ENCODE peak calls at places on chromosomes 13 and 19, in ten cellular contexts. One of them, this sample, is unnamed.

GRCh38 chr13:93776936-93777335 is 550.3 kb downstream of the GPC6 start:
- DNase-seq in stimulated activated CD4-positive, alpha-beta T cell treated with anti-CD3 and anti-CD28 coated beads, Interleukin-4, amount 100 ng/mL, for 4 hours: no peak
- DNase-seq in uterus: no peak
- DNase-seq in T-helper 1 cell: no peak
- DNase-seq in activated CD8-positive, alpha-beta memory T cell treated with anti-CD3 and anti-CD28 coated beads, Interleukin-2, amount 10 ng/mL, durations not matched to agents 7 days and 5 days: no peak
- DNase-seq in activated T-helper 9 cell treated with anti-CD3 and anti-CD28 coated beads, Interleukin-2, amount 50 U/mL, for 16 hours: no peak
- DNase-seq in COR-L47: no peak
- DNase-seq in ELF-1: no peak
- DNase-seq in NCI-H1930: no peak
- DNase-seq in left ventricle myocardium inferior: no peak
- DNase-seq in this sample: no peak

GRCh38 chr19:38264486-38265212 is at the start of gene SPINT2:
- DNase-seq in activated CD8-positive, alpha-beta memory T cell treated with anti-CD3 and anti-CD28 coated beads, Interleukin-2, amount 10 ng/mL, durations not matched to agents 7 days and 5 days: peak; percentile 43
- DNase-seq in activated T-helper 9 cell treated with anti-CD3 and anti-CD28 coated beads, Interleukin-2, amount 50 U/mL, for 16 hours: no peak
- DNase-seq in COR-L47: peak; percentile 97
- DNase-seq in left ventricle myocardium inferior: no peak
- DNase-seq in stimulated activated CD4-positive, alpha-beta T cell treated with anti-CD3 and anti-CD28 coated beads, Interleukin-4, amount 100 ng/mL, for 4 hours: peak; percentile 48
- DNase-seq in NCI-H1930: peak; percentile 96
- DNase-seq in ELF-1: peak; percentile 90
- DNase-seq in uterus: no peak
- DNase-seq in T-helper 1 cell: peak; percentile 42
- DNase-seq in this sample: no peak

GRCh38 chr19:35949131-35949530 is 13.0 kb downstream of the LRFN3 start:
- DNase-seq in left ventricle myocardium inferior: no peak
- DNase-seq in ELF-1: no peak
- DNase-seq in NCI-H1930: no peak
- DNase-seq in T-helper 1 cell: no peak
- DNase-seq in COR-L47: no peak
- DNase-seq in uterus: no peak
- DNase-seq in stimulated activated CD4-positive, alpha-beta T cell treated with anti-CD3 and anti-CD28 coated beads, Interleukin-4, amount 100 ng/mL, for 4 hours: no peak
- DNase-seq in activated T-helper 9 cell treated with anti-CD3 and anti-CD28 coated beads, Interleukin-2, amount 50 U/mL, for 16 hours: no peak
- DNase-seq in activated CD8-positive, alpha-beta memory T cell treated with anti-CD3 and anti-CD28 coated beads, Interleukin-2, amount 10 ng/mL, durations not matched to agents 7 days and 5 days: no peak
- DNase-seq in this sample: peak; percentile 16

GRCh38 chr13:29849071-29849541 is 1.3 kb downstream of the UBL3 start:
- DNase-seq in left ventricle myocardium inferior: no peak
- DNase-seq in stimulated activated CD4-positive, alpha-beta T cell treated with anti-CD3 and anti-CD28 coated beads, Interleukin-4, amount 100 ng/mL, for 4 hours: no peak
- DNase-seq in activated T-helper 9 cell treated with anti-CD3 and anti-CD28 coated beads, Interleukin-2, amount 50 U/mL, for 16 hours: no peak
- DNase-seq in COR-L47: no peak
- DNase-seq in activated CD8-positive, alpha-beta memory T cell treated with anti-CD3 and anti-CD28 coated beads, Interleukin-2, amount 10 ng/mL, durations not matched to agents 7 days and 5 days: peak; percentile 50
- DNase-seq in uterus: no peak
- DNase-seq in ELF-1: peak; percentile 30
- DNase-seq in T-helper 1 cell: no peak
- DNase-seq in NCI-H1930: no peak
- DNase-seq in this sample: no peak

GRCh38 chr13:41056996-41057711 is 4.2 kb upstream of the WBP4 start:
- DNase-seq in left ventricle myocardium inferior: no peak
- DNase-seq in T-helper 1 cell: no peak
- DNase-seq in uterus: no peak
- DNase-seq in activated CD8-positive, alpha-beta memory T cell treated with anti-CD3 and anti-CD28 coated beads, Interleukin-2, amount 10 ng/mL, durations not matched to agents 7 days and 5 days: no peak
- DNase-seq in COR-L47: no peak
- DNase-seq in stimulated activated CD4-positive, alpha-beta T cell treated with anti-CD3 and anti-CD28 coated beads, Interleukin-4, amount 100 ng/mL, for 4 hours: no peak
- DNase-seq in activated T-helper 9 cell treated with anti-CD3 and anti-CD28 coated beads, Interleukin-2, amount 50 U/mL, for 16 hours: no peak
- DNase-seq in ELF-1: no peak
- DNase-seq in NCI-H1930: no peak
- DNase-seq in this sample: no peak

GRCh38 chr19:55114566-55115145 is 2.8 kb downstream of the PPP1R12C start:
- DNase-seq in T-helper 1 cell: no peak
- DNase-seq in ELF-1: no peak
- DNase-seq in activated CD8-positive, alpha-beta memory T cell treated with anti-CD3 and anti-CD28 coated beads, Interleukin-2, amount 10 ng/mL, durations not matched to agents 7 days and 5 days: no peak
- DNase-seq in left ventricle myocardium inferior: no peak
- DNase-seq in activated T-helper 9 cell treated with anti-CD3 and anti-CD28 coated beads, Interleukin-2, amount 50 U/mL, for 16 hours: no peak
- DNase-seq in COR-L47: no peak
- DNase-seq in uterus: no peak
- DNase-seq in NCI-H1930: no peak
- DNase-seq in stimulated activated CD4-positive, alpha-beta T cell treated with anti-CD3 and anti-CD28 coated beads, Interleukin-4, amount 100 ng/mL, for 4 hours: no peak
- DNase-seq in this sample: peak; percentile 51

GRCh38 chr13:30370916-30371521 is 51.3 kb upstream of the UBE2L5 start:
- DNase-seq in uterus: no peak
- DNase-seq in NCI-H1930: no peak
- DNase-seq in T-helper 1 cell: no peak
- DNase-seq in COR-L47: no peak
- DNase-seq in activated T-helper 9 cell treated with anti-CD3 and anti-CD28 coated beads, Interleukin-2, amount 50 U/mL, for 16 hours: no peak
- DNase-seq in activated CD8-positive, alpha-beta memory T cell treated with anti-CD3 and anti-CD28 coated beads, Interleukin-2, amount 10 ng/mL, durations not matched to agents 7 days and 5 days: no peak
- DNase-seq in stimulated activated CD4-positive, alpha-beta T cell treated with anti-CD3 and anti-CD28 coated beads, Interleukin-4, amount 100 ng/mL, for 4 hours: no peak
- DNase-seq in ELF-1: no peak
- DNase-seq in left ventricle myocardium inferior: no peak
- DNase-seq in this sample: no peak

GRCh38 chr19:11242864-11243797 is 3.7 kb downstream of the ANGPTL8 start:
- DNase-seq in uterus: peak; percentile 93
- DNase-seq in ELF-1: peak; percentile 87
- DNase-seq in T-helper 1 cell: peak; percentile 64
- DNase-seq in left ventricle myocardium inferior: peak; percentile 94
- DNase-seq in COR-L47: peak; percentile 50
- DNase-seq in activated CD8-positive, alpha-beta memory T cell treated with anti-CD3 and anti-CD28 coated beads, Interleukin-2, amount 10 ng/mL, durations not matched to agents 7 days and 5 days: peak; percentile 88
- DNase-seq in stimulated activated CD4-positive, alpha-beta T cell treated with anti-CD3 and anti-CD28 coated beads, Interleukin-4, amount 100 ng/mL, for 4 hours: peak; percentile 74
- DNase-seq in NCI-H1930: peak; percentile 62
- DNase-seq in activated T-helper 9 cell treated with anti-CD3 and anti-CD28 coated beads, Interleukin-2, amount 50 U/mL, for 16 hours: peak; percentile 76
- DNase-seq in this sample: peak; percentile 97

GRCh38 chr13:20815469-20815868 is 41.7 kb upstream of the EEF1AKMT1 start:
- DNase-seq in left ventricle myocardium inferior: no peak
- DNase-seq in COR-L47: no peak
- DNase-seq in ELF-1: no peak
- DNase-seq in NCI-H1930: no peak
- DNase-seq in activated CD8-positive, alpha-beta memory T cell treated with anti-CD3 and anti-CD28 coated beads, Interleukin-2, amount 10 ng/mL, durations not matched to agents 7 days and 5 days: no peak
- DNase-seq in activated T-helper 9 cell treated with anti-CD3 and anti-CD28 coated beads, Interleukin-2, amount 50 U/mL, for 16 hours: no peak
- DNase-seq in T-helper 1 cell: no peak
- DNase-seq in uterus: no peak
- DNase-seq in stimulated activated CD4-positive, alpha-beta T cell treated with anti-CD3 and anti-CD28 coated beads, Interleukin-4, amount 100 ng/mL, for 4 hours: no peak
- DNase-seq in this sample: no peak

GRCh38 chr13:98563071-98563470 is 13.8 kb downstream of the STK24 start:
- DNase-seq in uterus: no peak
- DNase-seq in left ventricle myocardium inferior: no peak
- DNase-seq in NCI-H1930: no peak
- DNase-seq in T-helper 1 cell: no peak
- DNase-seq in ELF-1: peak; percentile 77
- DNase-seq in activated T-helper 9 cell treated with anti-CD3 and anti-CD28 coated beads, Interleukin-2, amount 50 U/mL, for 16 hours: no peak
- DNase-seq in activated CD8-positive, alpha-beta memory T cell treated with anti-CD3 and anti-CD28 coated beads, Interleukin-2, amount 10 ng/mL, durations not matched to agents 7 days and 5 days: peak; percentile 72
- DNase-seq in stimulated activated CD4-positive, alpha-beta T cell treated with anti-CD3 and anti-CD28 coated beads, Interleukin-4, amount 100 ng/mL, for 4 hours: peak; percentile 36
- DNase-seq in COR-L47: no peak
- DNase-seq in this sample: no peak

GRCh38 chr19:9857920-9858746 is 23.0 kb downstream of the PIN1 start:
- DNase-seq in uterus: no peak
- DNase-seq in COR-L47: no peak
- DNase-seq in stimulated activated CD4-positive, alpha-beta T cell treated with anti-CD3 and anti-CD28 coated beads, Interleukin-4, amount 100 ng/mL, for 4 hours: peak; percentile 13
- DNase-seq in NCI-H1930: no peak
- DNase-seq in activated CD8-positive, alpha-beta memory T cell treated with anti-CD3 and anti-CD28 coated beads, Interleukin-2, amount 10 ng/mL, durations not matched to agents 7 days and 5 days: peak; percentile 55
- DNase-seq in T-helper 1 cell: no peak
- DNase-seq in left ventricle myocardium inferior: no peak
- DNase-seq in ELF-1: no peak
- DNase-seq in activated T-helper 9 cell treated with anti-CD3 and anti-CD28 coated beads, Interleukin-2, amount 50 U/mL, for 16 hours: no peak
- DNase-seq in this sample: no peak

GRCh38 chr19:2360876-2361232 is 789 bp downstream of the TMPRSS9 start:
- DNase-seq in left ventricle myocardium inferior: no peak
- DNase-seq in COR-L47: no peak
- DNase-seq in NCI-H1930: no peak
- DNase-seq in activated T-helper 9 cell treated with anti-CD3 and anti-CD28 coated beads, Interleukin-2, amount 50 U/mL, for 16 hours: no peak
- DNase-seq in stimulated activated CD4-positive, alpha-beta T cell treated with anti-CD3 and anti-CD28 coated beads, Interleukin-4, amount 100 ng/mL, for 4 hours: no peak
- DNase-seq in T-helper 1 cell: no peak
- DNase-seq in ELF-1: no peak
- DNase-seq in uterus: no peak
- DNase-seq in activated CD8-positive, alpha-beta memory T cell treated with anti-CD3 and anti-CD28 coated beads, Interleukin-2, amount 10 ng/mL, durations not matched to agents 7 days and 5 days: no peak
- DNase-seq in this sample: no peak

GRCh38 chr13:110230661-110231347 is 76.2 kb downstream of the COL4A1 start:
- DNase-seq in NCI-H1930: no peak
- DNase-seq in activated CD8-positive, alpha-beta memory T cell treated with anti-CD3 and anti-CD28 coated beads, Interleukin-2, amount 10 ng/mL, durations not matched to agents 7 days and 5 days: peak; percentile 21
- DNase-seq in stimulated activated CD4-positive, alpha-beta T cell treated with anti-CD3 and anti-CD28 coated beads, Interleukin-4, amount 100 ng/mL, for 4 hours: no peak
- DNase-seq in left ventricle myocardium inferior: no peak
- DNase-seq in COR-L47: no peak
- DNase-seq in uterus: no peak
- DNase-seq in activated T-helper 9 cell treated with anti-CD3 and anti-CD28 coated beads, Interleukin-2, amount 50 U/mL, for 16 hours: no peak
- DNase-seq in T-helper 1 cell: no peak
- DNase-seq in ELF-1: no peak
- DNase-seq in this sample: no peak

GRCh38 chr19:48819366-48819816 is 8.6 kb upstream of the BCAT2 start:
- DNase-seq in T-helper 1 cell: no peak
- DNase-seq in NCI-H1930: no peak
- DNase-seq in activated T-helper 9 cell treated with anti-CD3 and anti-CD28 coated beads, Interleukin-2, amount 50 U/mL, for 16 hours: no peak
- DNase-seq in COR-L47: no peak
- DNase-seq in activated CD8-positive, alpha-beta memory T cell treated with anti-CD3 and anti-CD28 coated beads, Interleukin-2, amount 10 ng/mL, durations not matched to agents 7 days and 5 days: no peak
- DNase-seq in ELF-1: no peak
- DNase-seq in uterus: peak; percentile 85
- DNase-seq in stimulated activated CD4-positive, alpha-beta T cell treated with anti-CD3 and anti-CD28 coated beads, Interleukin-4, amount 100 ng/mL, for 4 hours: no peak
- DNase-seq in left ventricle myocardium inferior: peak; percentile 89
- DNase-seq in this sample: peak; percentile 94

GRCh38 chr19:19202707-19203011 is 555 bp downstream of the NR2C2AP start:
- DNase-seq in ELF-1: peak; percentile 37
- DNase-seq in left ventricle myocardium inferior: no peak
- DNase-seq in COR-L47: no peak
- DNase-seq in activated CD8-positive, alpha-beta memory T cell treated with anti-CD3 and anti-CD28 coated beads, Interleukin-2, amount 10 ng/mL, durations not matched to agents 7 days and 5 days: no peak
- DNase-seq in T-helper 1 cell: no peak
- DNase-seq in activated T-helper 9 cell treated with anti-CD3 and anti-CD28 coated beads, Interleukin-2, amount 50 U/mL, for 16 hours: no peak
- DNase-seq in stimulated activated CD4-positive, alpha-beta T cell treated with anti-CD3 and anti-CD28 coated beads, Interleukin-4, amount 100 ng/mL, for 4 hours: no peak
- DNase-seq in uterus: no peak
- DNase-seq in NCI-H1930: no peak
- DNase-seq in this sample: no peak

GRCh38 chr13:63110431-63110830 is 1694.8 kb upstream of the PCDH20 start:
- DNase-seq in activated CD8-positive, alpha-beta memory T cell treated with anti-CD3 and anti-CD28 coated beads, Interleukin-2, amount 10 ng/mL, durations not matched to agents 7 days and 5 days: no peak
- DNase-seq in ELF-1: no peak
- DNase-seq in stimulated activated CD4-positive, alpha-beta T cell treated with anti-CD3 and anti-CD28 coated beads, Interleukin-4, amount 100 ng/mL, for 4 hours: no peak
- DNase-seq in COR-L47: no peak
- DNase-seq in activated T-helper 9 cell treated with anti-CD3 and anti-CD28 coated beads, Interleukin-2, amount 50 U/mL, for 16 hours: no peak
- DNase-seq in left ventricle myocardium inferior: no peak
- DNase-seq in uterus: no peak
- DNase-seq in NCI-H1930: no peak
- DNase-seq in T-helper 1 cell: no peak
- DNase-seq in this sample: no peak

GRCh38 chr19:13872695-13873389 is 4.1 kb upstream of the NANOS3 start:
- DNase-seq in left ventricle myocardium inferior: no peak
- DNase-seq in activated CD8-positive, alpha-beta memory T cell treated with anti-CD3 and anti-CD28 coated beads, Interleukin-2, amount 10 ng/mL, durations not matched to agents 7 days and 5 days: peak; percentile 61
- DNase-seq in NCI-H1930: peak; percentile 46
- DNase-seq in stimulated activated CD4-positive, alpha-beta T cell treated with anti-CD3 and anti-CD28 coated beads, Interleukin-4, amount 100 ng/mL, for 4 hours: no peak
- DNase-seq in T-helper 1 cell: no peak
- DNase-seq in ELF-1: no peak
- DNase-seq in activated T-helper 9 cell treated with anti-CD3 and anti-CD28 coated beads, Interleukin-2, amount 50 U/mL, for 16 hours: no peak
- DNase-seq in COR-L47: no peak
- DNase-seq in uterus: no peak
- DNase-seq in this sample: peak; percentile 79

GRCh38 chr19:51546650-51547396 is 15.4 kb upstream of the SIGLEC6 start:
- DNase-seq in NCI-H1930: no peak
- DNase-seq in ELF-1: peak; percentile 7
- DNase-seq in activated T-helper 9 cell treated with anti-CD3 and anti-CD28 coated beads, Interleukin-2, amount 50 U/mL, for 16 hours: no peak
- DNase-seq in uterus: no peak
- DNase-seq in left ventricle myocardium inferior: no peak
- DNase-seq in COR-L47: no peak
- DNase-seq in activated CD8-positive, alpha-beta memory T cell treated with anti-CD3 and anti-CD28 coated beads, Interleukin-2, amount 10 ng/mL, durations not matched to agents 7 days and 5 days: peak; percentile 55
- DNase-seq in stimulated activated CD4-positive, alpha-beta T cell treated with anti-CD3 and anti-CD28 coated beads, Interleukin-4, amount 100 ng/mL, for 4 hours: no peak
- DNase-seq in T-helper 1 cell: no peak
- DNase-seq in this sample: no peak

GRCh38 chr13:112903606-112904195 is 65.3 kb upstream of the MCF2L start:
- DNase-seq in uterus: no peak
- DNase-seq in left ventricle myocardium inferior: no peak
- DNase-seq in ELF-1: no peak
- DNase-seq in activated T-helper 9 cell treated with anti-CD3 and anti-CD28 coated beads, Interleukin-2, amount 50 U/mL, for 16 hours: no peak
- DNase-seq in activated CD8-positive, alpha-beta memory T cell treated with anti-CD3 and anti-CD28 coated beads, Interleukin-2, amount 10 ng/mL, durations not matched to agents 7 days and 5 days: no peak
- DNase-seq in COR-L47: peak; percentile 64
- DNase-seq in NCI-H1930: no peak
- DNase-seq in T-helper 1 cell: no peak
- DNase-seq in stimulated activated CD4-positive, alpha-beta T cell treated with anti-CD3 and anti-CD28 coated beads, Interleukin-4, amount 100 ng/mL, for 4 hours: no peak
- DNase-seq in this sample: no peak

GRCh38 chr13:41456768-41457588 is at the start of gene RGCC:
- DNase-seq in ELF-1: peak; percentile 75
- DNase-seq in T-helper 1 cell: peak; percentile 90
- DNase-seq in left ventricle myocardium inferior: peak; percentile 81
- DNase-seq in activated CD8-positive, alpha-beta memory T cell treated with anti-CD3 and anti-CD28 coated beads, Interleukin-2, amount 10 ng/mL, durations not matched to agents 7 days and 5 days: peak; percentile 85
- DNase-seq in COR-L47: peak; percentile 49
- DNase-seq in stimulated activated CD4-positive, alpha-beta T cell treated with anti-CD3 and anti-CD28 coated beads, Interleukin-4, amount 100 ng/mL, for 4 hours: peak; percentile 98
- DNase-seq in NCI-H1930: peak; percentile 42
- DNase-seq in activated T-helper 9 cell treated with anti-CD3 and anti-CD28 coated beads, Interleukin-2, amount 50 U/mL, for 16 hours: peak; percentile 91
- DNase-seq in uterus: peak; percentile 46
- DNase-seq in this sample: peak; percentile 88

GRCh38 chr13:36074659-36075058 is 56.5 kb downstream of the DCLK1 start:
- DNase-seq in COR-L47: peak; percentile 19
- DNase-seq in stimulated activated CD4-positive, alpha-beta T cell treated with anti-CD3 and anti-CD28 coated beads, Interleukin-4, amount 100 ng/mL, for 4 hours: no peak
- DNase-seq in left ventricle myocardium inferior: no peak
- DNase-seq in activated T-helper 9 cell treated with anti-CD3 and anti-CD28 coated beads, Interleukin-2, amount 50 U/mL, for 16 hours: no peak
- DNase-seq in uterus: no peak
- DNase-seq in T-helper 1 cell: no peak
- DNase-seq in ELF-1: no peak
- DNase-seq in activated CD8-positive, alpha-beta memory T cell treated with anti-CD3 and anti-CD28 coated beads, Interleukin-2, amount 10 ng/mL, durations not matched to agents 7 days and 5 days: no peak
- DNase-seq in NCI-H1930: no peak
- DNase-seq in this sample: no peak

GRCh38 chr13:106484755-106485193 is 50.7 kb downstream of the EFNB2 start:
- DNase-seq in T-helper 1 cell: no peak
- DNase-seq in activated T-helper 9 cell treated with anti-CD3 and anti-CD28 coated beads, Interleukin-2, amount 50 U/mL, for 16 hours: no peak
- DNase-seq in NCI-H1930: no peak
- DNase-seq in left ventricle myocardium inferior: no peak
- DNase-seq in stimulated activated CD4-positive, alpha-beta T cell treated with anti-CD3 and anti-CD28 coated beads, Interleukin-4, amount 100 ng/mL, for 4 hours: no peak
- DNase-seq in activated CD8-positive, alpha-beta memory T cell treated with anti-CD3 and anti-CD28 coated beads, Interleukin-2, amount 10 ng/mL, durations not matched to agents 7 days and 5 days: no peak
- DNase-seq in uterus: no peak
- DNase-seq in COR-L47: no peak
- DNase-seq in ELF-1: no peak
- DNase-seq in this sample: no peak

GRCh38 chr13:110319774-110320509 is 12.9 kb downstream of the COL4A2 start:
- DNase-seq in stimulated activated CD4-positive, alpha-beta T cell treated with anti-CD3 and anti-CD28 coated beads, Interleukin-4, amount 100 ng/mL, for 4 hours: peak; percentile 34
- DNase-seq in activated T-helper 9 cell treated with anti-CD3 and anti-CD28 coated beads, Interleukin-2, amount 50 U/mL, for 16 hours: no peak
- DNase-seq in left ventricle myocardium inferior: no peak
- DNase-seq in uterus: no peak
- DNase-seq in T-helper 1 cell: no peak
- DNase-seq in NCI-H1930: no peak
- DNase-seq in activated CD8-positive, alpha-beta memory T cell treated with anti-CD3 and anti-CD28 coated beads, Interleukin-2, amount 10 ng/mL, durations not matched to agents 7 days and 5 days: no peak
- DNase-seq in ELF-1: peak; percentile 57
- DNase-seq in COR-L47: no peak
- DNase-seq in this sample: peak; percentile 95

GRCh38 chr13:77565635-77566034 is 30.1 kb downstream of the SCEL start:
- DNase-seq in stimulated activated CD4-positive, alpha-beta T cell treated with anti-CD3 and anti-CD28 coated beads, Interleukin-4, amount 100 ng/mL, for 4 hours: no peak
- DNase-seq in left ventricle myocardium inferior: no peak
- DNase-seq in uterus: no peak
- DNase-seq in NCI-H1930: peak; percentile 23
- DNase-seq in activated T-helper 9 cell treated with anti-CD3 and anti-CD28 coated beads, Interleukin-2, amount 50 U/mL, for 16 hours: no peak
- DNase-seq in COR-L47: peak; percentile 29
- DNase-seq in activated CD8-positive, alpha-beta memory T cell treated with anti-CD3 and anti-CD28 coated beads, Interleukin-2, amount 10 ng/mL, durations not matched to agents 7 days and 5 days: no peak
- DNase-seq in ELF-1: no peak
- DNase-seq in T-helper 1 cell: no peak
- DNase-seq in this sample: no peak

GRCh38 chr19:18941628-18942354 is 774 bp upstream of the HOMER3 start:
- DNase-seq in NCI-H1930: no peak
- DNase-seq in activated CD8-positive, alpha-beta memory T cell treated with anti-CD3 and anti-CD28 coated beads, Interleukin-2, amount 10 ng/mL, durations not matched to agents 7 days and 5 days: no peak
- DNase-seq in left ventricle myocardium inferior: no peak
- DNase-seq in COR-L47: no peak
- DNase-seq in ELF-1: no peak
- DNase-seq in T-helper 1 cell: no peak
- DNase-seq in uterus: peak; percentile 32
- DNase-seq in stimulated activated CD4-positive, alpha-beta T cell treated with anti-CD3 and anti-CD28 coated beads, Interleukin-4, amount 100 ng/mL, for 4 hours: no peak
- DNase-seq in activated T-helper 9 cell treated with anti-CD3 and anti-CD28 coated beads, Interleukin-2, amount 50 U/mL, for 16 hours: no peak
- DNase-seq in this sample: no peak

GRCh38 chr13:45433381-45433790 is 15.2 kb upstream of the SLC25A30 start:
- DNase-seq in T-helper 1 cell: no peak
- DNase-seq in uterus: no peak
- DNase-seq in COR-L47: no peak
- DNase-seq in ELF-1: no peak
- DNase-seq in activated CD8-positive, alpha-beta memory T cell treated with anti-CD3 and anti-CD28 coated beads, Interleukin-2, amount 10 ng/mL, durations not matched to agents 7 days and 5 days: no peak
- DNase-seq in left ventricle myocardium inferior: no peak
- DNase-seq in activated T-helper 9 cell treated with anti-CD3 and anti-CD28 coated beads, Interleukin-2, amount 50 U/mL, for 16 hours: no peak
- DNase-seq in NCI-H1930: no peak
- DNase-seq in stimulated activated CD4-positive, alpha-beta T cell treated with anti-CD3 and anti-CD28 coated beads, Interleukin-4, amount 100 ng/mL, for 4 hours: no peak
- DNase-seq in this sample: no peak

GRCh38 chr13:21537105-21537504 is 66.9 kb downstream of the MICU2 start:
- DNase-seq in COR-L47: no peak
- DNase-seq in uterus: no peak
- DNase-seq in ELF-1: no peak
- DNase-seq in stimulated activated CD4-positive, alpha-beta T cell treated with anti-CD3 and anti-CD28 coated beads, Interleukin-4, amount 100 ng/mL, for 4 hours: no peak
- DNase-seq in T-helper 1 cell: no peak
- DNase-seq in activated T-helper 9 cell treated with anti-CD3 and anti-CD28 coated beads, Interleukin-2, amount 50 U/mL, for 16 hours: no peak
- DNase-seq in activated CD8-positive, alpha-beta memory T cell treated with anti-CD3 and anti-CD28 coated beads, Interleukin-2, amount 10 ng/mL, durations not matched to agents 7 days and 5 days: no peak
- DNase-seq in NCI-H1930: no peak
- DNase-seq in left ventricle myocardium inferior: no peak
- DNase-seq in this sample: no peak

GRCh38 chr13:78046349-78046748 is 127.7 kb upstream of the EDNRB start:
- DNase-seq in uterus: no peak
- DNase-seq in T-helper 1 cell: no peak
- DNase-seq in activated T-helper 9 cell treated with anti-CD3 and anti-CD28 coated beads, Interleukin-2, amount 50 U/mL, for 16 hours: no peak
- DNase-seq in activated CD8-positive, alpha-beta memory T cell treated with anti-CD3 and anti-CD28 coated beads, Interleukin-2, amount 10 ng/mL, durations not matched to agents 7 days and 5 days: no peak
- DNase-seq in ELF-1: no peak
- DNase-seq in left ventricle myocardium inferior: no peak
- DNase-seq in stimulated activated CD4-positive, alpha-beta T cell treated with anti-CD3 and anti-CD28 coated beads, Interleukin-4, amount 100 ng/mL, for 4 hours: no peak
- DNase-seq in NCI-H1930: no peak
- DNase-seq in COR-L47: no peak
- DNase-seq in this sample: no peak

This sample was measured in kidney.